ENCODE peak calls at places on chromosomes 12 and 14, in six cellular contexts. P is left ventricle myocardium inferior, W is tibial artery, I is PC-9, E is spleen, K is hepatocyte. F is an unnamed sample.

GRCh38 chr12:132765366-132765765 is 3.7 kb upstream of the ANKLE2 start:
- DNase-seq in P (no peak), W (no peak), I (no peak), E (no peak), K (no peak), F (no peak)

GRCh38 chr12:71804505-71804904 is 35.1 kb upstream of the TBC1D15 start:
- DNase-seq in P (no peak), W (no peak), I (no peak), E (no peak), K (no peak), F (no peak)

GRCh38 chr14:104580961-104581360 is 1.4 kb downstream of the C14orf180 start:
- DNase-seq in P (peak; percentile 84), W (peak; percentile 37), I (no peak), E (no peak), K (peak; percentile 74), F (peak; percentile 2)

GRCh38 chr12:131950182-131950913 is 606 bp downstream of the EP400 start:
- DNase-seq in P (peak; percentile 31), W (no peak), I (no peak), E (no peak), K (peak; percentile 60), F (no peak)

GRCh38 chr14:102883028-102883953 is 39.2 kb upstream of the AMN start:
- DNase-seq in P (no peak), W (no peak), I (no peak), E (no peak), K (no peak), F (no peak)

GRCh38 chr12:1306096-1306495 is 288.3 kb downstream of the FBXL14 start:
- DNase-seq in P (no peak), W (no peak), I (no peak), E (no peak), K (no peak), F (no peak)

GRCh38 chr12:41190360-41190759 is 2.2 kb downstream of the PDZRN4 start:
- DNase-seq in P (no peak), W (no peak), I (no peak), E (no peak), K (peak; percentile 38), F (peak; percentile 30)

GRCh38 chr12:109167781-109168180 is 51.4 kb downstream of the ACACB start:
- DNase-seq in P (no peak), W (no peak), I (no peak), E (no peak), K (no peak), F (no peak)

GRCh38 chr12:57089259-57090245 is 638 bp downstream of the NAB2 start:
- DNase-seq in P (peak; percentile 83), W (peak; percentile 86), I (no peak), E (peak; percentile 89), K (peak; percentile 83), F (no peak)

GRCh38 chr12:45324391-45324790 is 108.5 kb downstream of the ANO6 start:
- DNase-seq in P (no peak), W (no peak), I (no peak), E (no peak), K (no peak), F (peak; percentile 14)

GRCh38 chr14:104383931-104384775 is 195.4 kb upstream of the C14orf180 start:
- DNase-seq in P (peak; percentile 15), W (peak; percentile 14), I (no peak), E (peak; percentile 74), K (no peak), F (no peak)

GRCh38 chr14:22923746-22924145 is 4.8 kb upstream of the RBM23 start:
- DNase-seq in P (no peak), W (no peak), I (no peak), E (no peak), K (no peak), F (no peak)

GRCh38 chr12:109087250-109087649 is 6.0 kb downstream of the ALKBH2 start:
- DNase-seq in P (no peak), W (no peak), I (no peak), E (no peak), K (no peak), F (no peak)

GRCh38 chr14:30283822-30284446 is 275.0 kb upstream of the G2E3 start:
- DNase-seq in P (no peak), W (no peak), I (no peak), E (no peak), K (peak; percentile 48), F (peak; percentile 69)

GRCh38 chr14:50955373-50956043 is 11.2 kb upstream of the PYGL start:
- DNase-seq in P (peak; percentile 43), W (peak; percentile 80), I (peak; percentile 97), E (peak; percentile 78), K (peak; percentile 91), F (peak; percentile 100)

GRCh38 chr12:76704693-76705092 is 59.2 kb upstream of the ZDHHC17 start:
- DNase-seq in P (no peak), W (no peak), I (no peak), E (no peak), K (no peak), F (peak; percentile 56)

GRCh38 chr12:112207397-112207924 is 82.1 kb downstream of the TRAFD1 start:
- DNase-seq in P (no peak), W (no peak), I (no peak), E (no peak), K (no peak), F (no peak)

DNA sequence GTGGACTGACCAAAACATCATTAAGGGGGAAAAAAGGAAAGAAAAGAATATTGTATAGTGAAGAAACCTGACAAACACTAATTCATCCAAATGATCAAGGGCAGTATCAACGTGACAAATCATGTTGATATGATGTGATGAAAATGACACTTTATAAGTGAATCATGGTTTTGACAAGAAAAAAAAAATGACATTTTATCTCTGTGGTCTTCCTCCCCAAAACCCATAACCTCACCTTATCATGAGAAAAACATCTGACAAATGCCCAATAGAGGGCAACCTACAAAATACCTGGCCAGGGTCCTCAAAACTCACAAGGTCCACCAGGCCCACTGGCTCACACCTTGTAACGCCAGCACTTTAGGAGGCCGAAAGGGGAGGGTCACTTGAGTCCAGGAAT is 13.8 kb downstream of the TMED10 start:
- DNase-seq in P (no peak), W (no peak), I (no peak), E (no peak), K (no peak), F (no peak)
- TF ChIP-seq CTCF in P (no peak), W (no peak), I (peak; percentile 49), E (no peak), K (no peak), F (no peak)

GRCh38 chr14:96189288-96189711 is 15.3 kb upstream of the BDKRB2 start:
- DNase-seq in P (no peak), W (no peak), I (no peak), E (no peak), K (no peak), F (peak; percentile 21)

GRCh38 chr14:96192975-96193805 is 11.4 kb upstream of the BDKRB2 start:
- DNase-seq in P (no peak), W (no peak), I (no peak), E (no peak), K (no peak), F (no peak)

GRCh38 chr14:96194262-96194656 is 10.4 kb upstream of the BDKRB2 start:
- DNase-seq in P (no peak), W (no peak), I (no peak), E (no peak), K (no peak), F (no peak)

GRCh38 chr14:96191355-96191754 is 13.3 kb upstream of the BDKRB2 start:
- DNase-seq in P (no peak), W (no peak), I (no peak), E (no peak), K (no peak), F (no peak)

GRCh38 chr14:96192049-96192448 is 12.6 kb upstream of the BDKRB2 start:
- DNase-seq in P (no peak), W (no peak), I (no peak), E (no peak), K (no peak), F (no peak)
- H3K27me3 ChIP-seq in P (peaks cover 93% of the 10 kb centered on the region), W (peaks cover 23% of the 10 kb centered on the region), I (no peaks in the 10 kb centered on the region), E (no peaks in the 10 kb centered on the region), K (no peaks in the 10 kb centered on the region), F (no peaks in the 10 kb centered on the region)

DNA sequence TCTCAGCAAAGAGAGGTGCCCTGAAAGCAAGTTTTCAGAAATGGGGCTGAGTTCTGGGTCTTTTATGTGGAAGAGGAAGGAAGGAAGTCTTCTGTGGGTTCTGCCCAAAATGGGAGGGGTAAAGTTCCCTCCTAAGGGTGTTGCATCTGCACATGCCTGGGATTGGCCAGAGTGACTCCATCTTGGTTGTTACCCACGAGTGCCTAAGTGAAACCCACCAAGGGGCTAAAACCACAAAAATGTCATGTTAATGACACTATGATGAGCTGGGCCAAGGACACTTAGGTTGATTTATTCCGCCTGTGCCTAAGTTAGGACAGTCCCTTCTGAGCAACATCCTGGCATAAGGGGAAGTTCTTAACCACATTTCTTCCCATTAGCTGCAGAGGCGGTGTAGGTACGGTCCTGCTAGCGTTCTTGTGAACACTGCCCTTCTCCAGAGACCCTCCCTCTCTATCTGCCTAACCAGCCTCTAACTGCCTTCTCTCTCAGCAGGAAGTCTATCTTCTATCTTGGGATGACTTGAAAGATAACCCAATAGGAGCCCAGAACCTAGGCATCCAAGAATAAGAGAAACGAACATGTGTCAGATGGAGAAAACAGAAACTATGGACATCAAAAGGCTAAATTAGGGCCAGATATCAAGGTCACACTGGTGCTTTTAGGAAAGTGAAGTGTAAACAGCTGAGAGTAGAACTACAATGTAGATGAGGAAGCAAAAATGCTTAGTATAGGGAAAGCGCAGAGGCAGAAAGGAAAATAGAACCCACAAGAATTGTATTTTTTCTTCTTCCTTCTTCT is 104.1 kb upstream of the AMN1 start:
- DNase-seq in P (no peak), W (no peak), I (no peak), E (no peak), K (no peak), F (no peak)
- H3K4me3 ChIP-seq in P (no peak overlapping the region), W (no peak overlapping the region), I (no peak overlapping the region), E (no peak overlapping the region), K (no peak overlapping the region), F (no peak overlapping the region)

GRCh38 chr12:120235369-120236123 is 30.0 kb downstream of the PXN start:
- DNase-seq in P (peak; percentile 44), W (no peak), I (no peak), E (no peak), K (no peak), F (no peak)
- TF ChIP-seq CTCF in P (peak; percentile 24), W (no peak), I (no peak), E (no peak), K (peak; percentile 9), F (peak; percentile 23)

DNA sequence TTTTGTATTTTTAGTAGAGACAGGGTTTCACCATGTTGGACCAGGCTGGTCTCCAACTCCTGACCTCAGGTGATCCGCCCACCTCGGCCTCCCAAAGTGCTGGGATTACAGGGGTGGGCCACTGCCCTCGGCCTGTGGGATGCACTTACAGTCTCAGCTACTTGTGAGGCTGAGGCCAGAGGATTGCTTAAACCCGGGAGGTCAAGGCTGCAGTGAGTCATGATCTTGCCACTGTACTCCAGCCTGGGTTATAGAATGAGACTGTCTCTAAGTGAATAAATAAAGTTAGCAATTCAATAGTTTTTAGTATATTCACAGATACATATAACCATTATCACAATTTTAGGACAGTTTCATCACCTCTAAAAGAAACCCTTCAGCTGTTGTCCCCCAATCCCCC is 61.2 kb downstream of the HCAR2 start:
- DNase-seq in P (no peak), W (no peak), I (no peak), E (no peak), K (no peak), F (peak; percentile 31)
- H3K27me3 ChIP-seq in P (no peaks in the 10 kb centered on the region), W (no peaks in the 10 kb centered on the region), I (no peaks in the 10 kb centered on the region), E (no peaks in the 10 kb centered on the region), K (no peaks in the 10 kb centered on the region), F (no peaks in the 10 kb centered on the region)

GRCh38 chr12:100797246-100797645 is 2.7 kb downstream of the ANO4 start:
- DNase-seq in P (no peak), W (no peak), I (no peak), E (no peak), K (no peak), F (no peak)
- H3K4me3 ChIP-seq in P (no peak overlapping the region), W (no peak overlapping the region), I (no peak overlapping the region), E (no peak overlapping the region), K (no peak overlapping the region), F (no peak overlapping the region)

F was measured in bronchial epithelial cell.